ENCODE peak calls at places on chromosome 15, in four cellular contexts. B is esophagus muscularis mucosa, P is heart right ventricle, W is suprapubic skin. R is an unnamed sample. For H3K4me1, the result is how much of the 10 kb centered on the place peaks cover.

GRCh38 chr15:59501531-59502113 is 63.6 kb downstream of the FAM81A start:
- DNase-seq in B (no peak), P (no peak), W (no peak), R (no peak)

GRCh38 chr15:83012038-83012490 is 625 bp upstream of the C15orf40 start:
- DNase-seq in P (no peak), W (no peak), B (no peak), R (no peak)

GRCh38 chr15:32682569-32682968 is 35.2 kb upstream of the GREM1 start:
- DNase-seq in P (no peak), W (no peak), B (no peak), R (no peak)

GRCh38 chr15:23532019-23532418 is 33.5 kb upstream of the MKRN3 start:
- DNase-seq in B (no peak), P (no peak), W (no peak), R (no peak)

GRCh38 chr15:58523634-58524033 is 91.8 kb downstream of the LIPC start:
- DNase-seq in W (no peak), P (no peak), B (no peak), R (no peak)

GRCh38 chr15:56040081-56041035 is 46.9 kb upstream of the NEDD4 start:
- DNase-seq in W (no peak), B (no peak), P (peak), R (peak)

GRCh38 chr15:63892794-63893441 is 59.2 kb upstream of the HERC1 start:
- DNase-seq in P (no peak), B (no peak), W (no peak), R (no peak)

GRCh38 chr15:73022156-73022555 is 30.1 kb upstream of the NEO1 start:
- DNase-seq in W (no peak), P (no peak), B (no peak), R (no peak)

GRCh38 chr15:75578948-75579908 is at the start of gene PTPN9:
- DNase-seq in W (peak), P (peak), B (peak), R (peak)

GRCh38 chr15:31365655-31366127 is 39.1 kb downstream of the KLF13 start:
- DNase-seq in P (peak), W (peak), B (peak), R (peak)

GRCh38 chr15:78021761-78022160 is 55.8 kb downstream of the TBC1D2B start:
- DNase-seq in P (no peak), W (no peak), B (no peak), R (no peak)

GRCh38 chr15:45456212-45457106 is 66.1 kb downstream of the SLC30A4 start:
- DNase-seq in B (no peak), W (no peak), P (peak), R (peak)

GRCh38 chr15:52657338-52657737 is 21.9 kb downstream of the ATOSA start:
- DNase-seq in B (no peak), P (no peak), W (no peak), R (no peak)

GRCh38 chr15:61137139-61137792 is 91.8 kb downstream of the RORA start:
- DNase-seq in B (peak), P (no peak), W (no peak), R (no peak)

GRCh38 chr15:35545316-35545824 is 595 bp downstream of the DPH6 start:
- DNase-seq in B (no peak), W (peak), P (peak), R (peak)

GRCh38 chr15:80691575-80691974 is 3.5 kb upstream of the ABHD17C start:
- DNase-seq in P (no peak), W (no peak), B (no peak), R (no peak)

GRCh38 chr15:58229297-58229768 is 91.2 kb downstream of the AQP9 start:
- DNase-seq in B (no peak), P (no peak), W (no peak), R (no peak)

GRCh38 chr15:31347067-31347975 is 20.7 kb downstream of the KLF13 start:
- DNase-seq in B (no peak), W (no peak), P (no peak), R (no peak)

GRCh38 chr15:40845511-40846284 is 1.9 kb downstream of the SPINT1 start:
- DNase-seq in P (no peak), W (no peak), B (no peak), R (peak)

GRCh38 chr15:40844543-40844981 is 714 bp downstream of the SPINT1 start:
- DNase-seq in P (no peak), B (no peak), W (no peak), R (peak)

GRCh38 chr15:40843885-40844542 is at the start of gene SPINT1:
- DNase-seq in B (no peak), W (no peak), P (no peak), R (peak)

GRCh38 chr15:40843183-40843884 is 514 bp upstream of the SPINT1 start:
- DNase-seq in W (no peak), B (no peak), P (no peak), R (peak)

GRCh38 chr15:40845036-40845435 is 1.2 kb downstream of the SPINT1 start:
- DNase-seq in W (no peak), B (no peak), P (no peak), R (no peak)
- H3K4me3 ChIP-seq in W (peak), B (peak), P (peak), R (no peak)

GRCh38 chr15:29933043-29933442 is 110.8 kb upstream of the TJP1 start:
- DNase-seq in P (no peak), B (no peak), W (no peak), R (no peak)
- H3K4me1 ChIP-seq in P (under half), B (under half), W (under half), R (under half)

GRCh38 chr15:41825572-41826535 is 2.0 kb upstream of the JMJD7 start:
- DNase-seq in B (no peak), P (no peak), W (no peak), R (no peak)
- H3K4me3 ChIP-seq in B (no peak), P (no peak), W (no peak), R (no peak)

GRCh38 chr15:66718220-66718988 is 16.4 kb downstream of the SMAD6 start:
- DNase-seq in W (no peak), B (no peak), P (no peak), R (no peak)
- H3K4me1 ChIP-seq in W (under half), B (under half), P (under half), R (under half)

GRCh38 chr15:79403501-79403900 is 28.6 kb upstream of the MINAR1 start:
- DNase-seq in W (no peak), B (peak), P (no peak), R (no peak)

GRCh38 chr15:79402136-79402535 is 30.0 kb upstream of the MINAR1 start:
- DNase-seq in P (no peak), B (peak), W (no peak), R (no peak)

GRCh38 chr15:79399591-79399990 is 32.5 kb upstream of the MINAR1 start:
- DNase-seq in B (no peak), P (no peak), W (no peak), R (no peak)

GRCh38 chr15:79400650-79401049 is 31.5 kb upstream of the MINAR1 start:
- DNase-seq in B (no peak), W (no peak), P (no peak), R (no peak)

DNA sequence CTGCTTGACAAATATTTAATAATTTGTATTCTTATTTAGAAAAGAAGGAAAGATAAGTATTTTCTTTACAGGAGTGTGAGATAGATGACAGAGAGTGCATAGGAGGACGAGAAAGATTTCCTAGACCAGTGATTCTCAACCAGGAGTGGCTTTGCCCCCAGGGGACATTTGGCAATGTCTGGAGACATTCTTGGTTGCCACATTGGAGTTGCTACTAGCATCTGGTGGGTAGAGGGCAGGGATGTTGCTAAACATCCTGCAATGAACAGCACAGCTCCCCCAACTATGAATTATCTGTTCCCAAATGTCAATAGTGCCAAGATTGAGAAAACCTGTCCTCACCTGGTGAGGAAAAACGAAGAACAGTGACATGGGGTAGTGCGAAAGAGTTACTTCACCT is 30.8 kb upstream of the MINAR1 start:
- DNase-seq in W (no peak), P (no peak), B (no peak), R (no peak)
- H3K4me3 ChIP-seq in W (no peak), P (no peak), B (no peak), R (no peak)

DNA sequence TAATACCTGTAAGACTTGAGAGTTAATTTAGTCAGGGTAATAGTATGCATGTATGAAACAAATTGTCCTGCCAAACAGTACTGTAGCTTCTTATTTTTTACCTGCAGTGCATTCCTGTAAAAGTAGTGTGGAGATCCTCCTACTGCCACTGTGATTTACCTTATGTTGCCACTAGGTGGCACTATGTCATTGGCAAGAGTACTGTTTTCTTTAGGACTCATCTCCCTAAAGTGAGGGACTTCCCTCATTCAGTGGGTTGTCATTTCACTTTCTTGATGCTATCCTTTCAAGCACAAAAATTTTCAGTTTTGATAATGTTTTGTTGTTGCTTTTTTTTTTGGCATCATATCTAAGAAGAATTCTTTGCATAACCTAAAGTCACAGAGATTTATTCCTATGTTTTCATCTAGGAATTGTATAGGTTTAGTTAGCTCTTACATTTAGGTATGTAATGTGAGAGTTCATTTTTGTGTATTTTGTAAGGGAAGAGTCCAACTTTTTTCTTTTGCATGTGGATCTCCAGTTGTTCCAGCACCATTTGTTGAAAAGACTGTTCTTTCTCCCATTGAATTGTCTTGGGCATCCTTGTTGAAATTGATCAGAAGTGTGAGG is 105.7 kb downstream of the AKAP13 start:
- DNase-seq in W (no peak), P (peak), B (no peak), R (no peak)
- H3K4me1 ChIP-seq in W (half or more), P (half or more), B (half or more), R (under half)

DNA sequence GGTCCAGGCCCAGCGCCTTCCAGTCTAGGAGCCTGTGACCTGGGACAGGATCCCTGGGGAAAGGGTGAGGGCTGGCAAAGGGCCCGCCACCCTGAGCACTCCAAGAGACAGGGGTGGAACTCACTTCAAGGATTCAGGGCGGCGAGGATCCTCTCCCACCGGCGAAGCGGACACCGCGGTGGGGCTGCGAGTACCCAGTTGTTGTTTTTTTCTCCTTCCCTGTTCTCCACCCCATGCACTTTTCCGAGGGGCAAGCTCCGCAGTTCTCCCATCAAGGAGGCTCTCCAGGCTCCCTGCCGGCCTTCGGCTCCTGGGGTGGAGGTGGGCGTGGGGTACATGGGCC is 387 bp upstream of the PAQR5 start:
- DNase-seq in B (no peak), P (no peak), W (no peak), R (peak)
- H3K4me3 ChIP-seq in B (peak), P (peak), W (peak), R (no peak)

GRCh38 chr15:99279290-99279689 is 28.0 kb downstream of the LRRC28 start:
- DNase-seq in B (no peak), P (no peak), W (no peak), R (no peak)
- H3K4me1 ChIP-seq in B (under half), P (under half), W (under half), R (under half)

GRCh38 chr15:44319385-44319784 is 30.9 kb downstream of the GOLM2 start:
- DNase-seq in P (no peak), B (no peak), W (no peak), R (no peak)
- H3K4me3 ChIP-seq in P (no peak), B (no peak), W (no peak), R (no peak)

DNA sequence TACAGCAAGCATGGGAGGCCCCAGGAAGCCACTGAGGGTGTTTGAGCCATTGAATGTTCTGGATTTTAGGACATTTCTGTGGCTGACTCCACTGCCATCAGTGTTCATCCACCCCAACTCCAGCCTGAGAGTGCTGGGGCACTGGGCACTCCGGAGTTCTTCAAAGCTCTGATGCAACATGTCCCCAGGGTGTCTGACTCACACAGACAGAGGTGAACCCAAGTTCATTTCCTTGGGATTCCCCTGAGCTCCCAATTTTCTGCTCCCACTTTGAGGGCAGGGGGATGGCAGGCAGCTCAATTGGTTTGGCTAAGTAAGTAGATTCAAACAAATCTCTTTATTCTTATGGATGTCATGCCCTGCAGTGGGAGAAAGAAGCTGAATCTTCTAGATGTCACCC is 2.2 kb downstream of the STRA6 start:
- DNase-seq in P (peak), B (no peak), W (no peak), R (peak)
- H3K4me1 ChIP-seq in P (under half), B (under half), W (under half), R (under half)

R was measured in aorta.